ENCODE peak calls at places on chromosomes 4 and X, in nine cellular contexts. One of them, this sample, is unnamed.

GRCh38 chr4:2526559-2526958 is 9.9 kb upstream of the FAM193A start:
- DNase-seq in cerebellar nuclear complex: no peak
- DNase-seq in GM12864: no peak
- DNase-seq in SK-N-SH: no peak
- DNase-seq in endodermal cell: no peak
- DNase-seq in lung microvascular endothelial cell: no peak
- DNase-seq in iris pigment epithelial cell: no peak
- DNase-seq in effector CD4-positive, alpha-beta T cell: no peak
- DNase-seq in fibroblast of pulmonary artery: no peak
- DNase-seq in this sample: no peak

GRCh38 chr4:37054670-37055069 is 189.9 kb upstream of the NWD2 start:
- DNase-seq in cerebellar nuclear complex: no peak
- DNase-seq in effector CD4-positive, alpha-beta T cell: no peak
- DNase-seq in iris pigment epithelial cell: no peak
- DNase-seq in GM12864: no peak
- DNase-seq in fibroblast of pulmonary artery: no peak
- DNase-seq in lung microvascular endothelial cell: no peak
- DNase-seq in SK-N-SH: no peak
- DNase-seq in endodermal cell: peak; percentile 77
- DNase-seq in this sample: no peak

GRCh38 chrX:118718737-118719136 is 8.7 kb upstream of the IL13RA1 start:
- DNase-seq in lung microvascular endothelial cell: no peak
- DNase-seq in fibroblast of pulmonary artery: no peak
- DNase-seq in effector CD4-positive, alpha-beta T cell: no peak
- DNase-seq in SK-N-SH: no peak
- DNase-seq in cerebellar nuclear complex: no peak
- DNase-seq in GM12864: no peak
- DNase-seq in iris pigment epithelial cell: no peak
- DNase-seq in endodermal cell: no peak
- DNase-seq in this sample: no peak

GRCh38 chr4:89121711-89122387 is 10.5 kb downstream of the TIGD2 start:
- DNase-seq in effector CD4-positive, alpha-beta T cell: no peak
- DNase-seq in SK-N-SH: no peak
- DNase-seq in fibroblast of pulmonary artery: no peak
- DNase-seq in GM12864: no peak
- DNase-seq in cerebellar nuclear complex: no peak
- DNase-seq in lung microvascular endothelial cell: no peak
- DNase-seq in iris pigment epithelial cell: peak; percentile 64
- DNase-seq in endodermal cell: no peak
- DNase-seq in this sample: no peak

GRCh38 chr4:154559141-154559841 is 3.5 kb upstream of the FGB start:
- DNase-seq in iris pigment epithelial cell: peak; percentile 83
- DNase-seq in effector CD4-positive, alpha-beta T cell: no peak
- DNase-seq in endodermal cell: peak; percentile 72
- DNase-seq in fibroblast of pulmonary artery: peak; percentile 73
- DNase-seq in GM12864: peak; percentile 18
- DNase-seq in cerebellar nuclear complex: no peak
- DNase-seq in SK-N-SH: peak; percentile 23
- DNase-seq in lung microvascular endothelial cell: peak; percentile 59
- DNase-seq in this sample: peak; percentile 65

GRCh38 chr4:165864228-165864627 is 8.8 kb upstream of the TLL1 start:
- DNase-seq in effector CD4-positive, alpha-beta T cell: no peak
- DNase-seq in endodermal cell: no peak
- DNase-seq in GM12864: no peak
- DNase-seq in SK-N-SH: no peak
- DNase-seq in cerebellar nuclear complex: no peak
- DNase-seq in fibroblast of pulmonary artery: peak; percentile 15
- DNase-seq in iris pigment epithelial cell: no peak
- DNase-seq in lung microvascular endothelial cell: peak; percentile 4
- DNase-seq in this sample: no peak

GRCh38 chrX:119549327-119550016 is 15.7 kb downstream of the STEEP1 start:
- DNase-seq in fibroblast of pulmonary artery: no peak
- DNase-seq in endodermal cell: no peak
- DNase-seq in effector CD4-positive, alpha-beta T cell: no peak
- DNase-seq in iris pigment epithelial cell: no peak
- DNase-seq in cerebellar nuclear complex: no peak
- DNase-seq in lung microvascular endothelial cell: no peak
- DNase-seq in SK-N-SH: no peak
- DNase-seq in GM12864: no peak
- DNase-seq in this sample: no peak

GRCh38 chr4:101183658-101184373 is 163.5 kb downstream of the PPP3CA start:
- DNase-seq in effector CD4-positive, alpha-beta T cell: no peak
- DNase-seq in fibroblast of pulmonary artery: no peak
- DNase-seq in SK-N-SH: no peak
- DNase-seq in iris pigment epithelial cell: peak; percentile 58
- DNase-seq in GM12864: no peak
- DNase-seq in lung microvascular endothelial cell: no peak
- DNase-seq in endodermal cell: no peak
- DNase-seq in cerebellar nuclear complex: no peak
- DNase-seq in this sample: peak; percentile 10

GRCh38 chr4:24598025-24598424 is 13.7 kb upstream of the DHX15 start:
- DNase-seq in SK-N-SH: no peak
- DNase-seq in GM12864: no peak
- DNase-seq in endodermal cell: no peak
- DNase-seq in effector CD4-positive, alpha-beta T cell: no peak
- DNase-seq in fibroblast of pulmonary artery: no peak
- DNase-seq in iris pigment epithelial cell: no peak
- DNase-seq in cerebellar nuclear complex: no peak
- DNase-seq in lung microvascular endothelial cell: no peak
- DNase-seq in this sample: no peak

This sample was measured in fibroblast of the aortic adventitia.